ENCODE peak calls at places on chromosomes 16 and 17, in ten cellular contexts. H is GOT3; S is GM19239; U is lung microvascular endothelial cell; A is stimulated activated naive CD8-positive, alpha-beta T cell treated with anti-CD3 and anti-CD28 coated beads, Interleukin-15, Interleukin-2, amounts not matched to agents 100 U/mL and 50 U/mL, for 24 hours; B is posterior cingulate gyrus; E is activated T-cell treated with anti-CD3 and anti-CD28 coated beads, Interleukin-2, amount 50 U/mL, for 4 hours; G is fibroblast of pulmonary artery; F is GM06990; Z is activated T-helper 1 cell treated with Interleukin-2 at 50 U/mL for 16 hours. V is an unnamed sample.

GRCh38 chr17:80080081-80080480 is 21.3 kb upstream of the GAA start:
- DNase-seq in B (no peak), Z (no peak), F (no peak), E (no peak), S (no peak), G (peak; percentile 21), U (no peak), H (no peak), A (no peak), V (peak; percentile 43)

GRCh38 chr17:68734911-68735310 is 133.7 kb upstream of the FAM20A start:
- DNase-seq in S (no peak), B (no peak), E (no peak), H (no peak), Z (no peak), U (no peak), F (no peak), A (no peak), G (no peak), V (no peak)

GRCh38 chr17:18987230-18987610 is 17.3 kb downstream of the FAM83G start:
- DNase-seq in B (no peak), S (no peak), A (no peak), U (no peak), H (no peak), F (no peak), G (no peak), Z (no peak), E (no peak), V (no peak)

GRCh38 chr17:5297245-5297644 is 15.2 kb downstream of the RABEP1 start:
- DNase-seq in F (no peak), E (no peak), H (no peak), B (no peak), G (no peak), U (no peak), A (no peak), Z (no peak), S (no peak), V (no peak)

GRCh38 chr17:82083009-82083408 is 15.0 kb downstream of the FASN start:
- DNase-seq in E (no peak), A (no peak), F (no peak), Z (no peak), G (no peak), U (no peak), B (no peak), S (no peak), H (no peak), V (no peak)

GRCh38 chr17:65290041-65290440 is 152.9 kb downstream of the RGS9 start:
- DNase-seq in E (no peak), A (no peak), F (no peak), G (no peak), U (no peak), S (no peak), Z (no peak), B (no peak), H (no peak), V (no peak)

GRCh38 chr16:80743772-80744171 is 60.6 kb downstream of the CDYL2 start:
- DNase-seq in H (no peak), S (no peak), U (no peak), E (no peak), A (no peak), F (no peak), B (no peak), G (no peak), Z (no peak), V (no peak)

GRCh38 chr17:80290199-80290598 is 29.5 kb downstream of the RNF213 start:
- DNase-seq in G (no peak), U (no peak), H (no peak), A (no peak), B (no peak), S (no peak), E (no peak), Z (no peak), F (no peak), V (no peak)

GRCh38 chr17:31321481-31321880 is at the start of gene EVI2A:
- DNase-seq in B (no peak), U (peak; percentile 62), S (peak; percentile 31), E (peak; percentile 69), F (peak; percentile 67), G (peak; percentile 83), H (no peak), A (peak; percentile 70), Z (peak; percentile 49), V (peak; percentile 76)

GRCh38 chr16:89744813-89745212 is 23.5 kb downstream of the ZNF276 start:
- DNase-seq in S (no peak), H (no peak), Z (no peak), G (no peak), E (no peak), U (no peak), F (no peak), A (no peak), B (no peak), V (no peak)

GRCh38 chr17:57739402-57740224 is 5.5 kb downstream of the CCDC182 start:
- DNase-seq in G (peak; percentile 11), S (peak; percentile 19), F (no peak), Z (no peak), U (peak; percentile 13), H (no peak), E (no peak), A (no peak), B (no peak), V (peak; percentile 18)

GRCh38 chr17:76264425-76264754 is 758 bp upstream of the UBALD2 start:
- DNase-seq in E (no peak), F (no peak), H (no peak), B (no peak), A (no peak), Z (no peak), U (no peak), G (no peak), S (no peak), V (no peak)

GRCh38 chr17:7383742-7384488 is 3.0 kb downstream of the TNK1 start:
- DNase-seq in F (peak; percentile 82), E (peak; percentile 71), Z (peak; percentile 71), U (peak; percentile 50), G (peak; percentile 23), B (peak; percentile 51), S (peak; percentile 95), A (peak; percentile 82), H (no peak), V (peak; percentile 81)

GRCh38 chr16:80366023-80366422 is 174.8 kb upstream of the DYNLRB2 start:
- DNase-seq in G (no peak), F (no peak), A (no peak), B (no peak), H (no peak), E (no peak), S (no peak), Z (no peak), U (no peak), V (no peak)

GRCh38 chr16:27689711-27690110 is 139.8 kb downstream of the KATNIP start:
- DNase-seq in E (no peak), H (no peak), F (no peak), G (no peak), B (no peak), Z (no peak), S (no peak), U (no peak), A (no peak), V (no peak)

GRCh38 chr17:48177816-48178215 is 70.2 kb downstream of the SNX11 start:
- DNase-seq in H (no peak), A (no peak), S (no peak), B (no peak), E (no peak), G (no peak), F (no peak), Z (no peak), U (no peak), V (no peak)

GRCh38 chr17:78862073-78863023 is 21.7 kb upstream of the USP36 start:
- DNase-seq in E (no peak), S (no peak), U (peak; percentile 92), A (no peak), F (no peak), Z (no peak), H (peak; percentile 83), B (no peak), G (peak; percentile 95), V (peak; percentile 97)

GRCh38 chr16:29990883-29991570 is 4.4 kb downstream of the HIRIP3 start:
- DNase-seq in F (no peak), B (no peak), H (no peak), A (no peak), Z (no peak), S (no peak), G (no peak), U (no peak), E (no peak), V (no peak)

GRCh38 chr17:21687136-21687953 is 5.0 kb upstream of the KCNJ18 start:
- DNase-seq in E (no peak), U (no peak), G (no peak), H (no peak), F (no peak), S (no peak), Z (no peak), B (no peak), A (no peak), V (no peak)

GRCh38 chr17:357634-358033 is 5.0 kb upstream of the RPH3AL start:
- DNase-seq in S (no peak), A (no peak), U (no peak), G (no peak), B (no peak), E (no peak), H (no peak), F (no peak), Z (no peak), V (no peak)

GRCh38 chr16:71645450-71645849 is 19.5 kb downstream of the MARVELD3 start:
- DNase-seq in H (no peak), U (peak; percentile 36), B (no peak), E (no peak), A (no peak), F (no peak), G (peak; percentile 40), Z (no peak), S (no peak), V (peak; percentile 20)

GRCh38 chr16:77700846-77701245 is 21.5 kb upstream of the NUDT7 start:
- DNase-seq in F (no peak), G (no peak), H (no peak), A (no peak), U (no peak), B (no peak), Z (no peak), S (no peak), E (no peak), V (no peak)

GRCh38 chr17:14080847-14081251 is 11.5 kb downstream of the COX10 start:
- DNase-seq in H (no peak), A (no peak), E (no peak), F (no peak), U (no peak), S (no peak), G (no peak), Z (no peak), B (no peak), V (no peak)

GRCh38 chr17:61338000-61338864 is 61.4 kb upstream of the TBX2 start:
- DNase-seq in U (no peak), G (peak; percentile 86), S (no peak), B (no peak), H (peak; percentile 8), E (no peak), Z (no peak), A (no peak), F (no peak), V (peak; percentile 62)

GRCh38 chr16:17173134-17173729 is 297.5 kb downstream of the XYLT1 start:
- DNase-seq in A (peak; percentile 11), U (no peak), B (no peak), S (no peak), E (no peak), Z (no peak), H (no peak), G (peak; percentile 32), F (no peak), V (peak; percentile 52)

GRCh38 chr16:17235147-17235817 is 235.5 kb downstream of the XYLT1 start:
- DNase-seq in S (no peak), Z (no peak), A (no peak), U (no peak), H (no peak), E (no peak), F (no peak), B (no peak), G (no peak), V (peak; percentile 26)

GRCh38 chr17:79169861-79170260 is 95.2 kb downstream of the ENGASE start:
- DNase-seq in F (no peak), G (no peak), E (no peak), U (no peak), S (no peak), H (no peak), Z (no peak), B (no peak), A (no peak), V (no peak)

GRCh38 chr16:22630242-22630641 is 119.6 kb downstream of the NPIPB5 start:
- DNase-seq in A (no peak), G (no peak), Z (no peak), S (no peak), F (no peak), H (no peak), U (no peak), E (no peak), B (no peak), V (no peak)

V was measured in astrocyte of the hippocampus.